ENCODE peak calls at places on chromosomes 4 and X, in ten cellular contexts. X, A, F, V, L, I, G, Y, C and K are unnamed samples.

GRCh38 chrX:83934220-83934619 is 73.3 kb downstream of the CYLC1 start:
- DNase-seq in Y (no peak), I (no peak), L (no peak), F (no peak), X (no peak), C (no peak), G (no peak), V (no peak), A (peak), K (no peak)

GRCh38 chr4:14568356-14568755 is 433.9 kb upstream of the CPEB2 start:
- DNase-seq in L (no peak), X (no peak), G (no peak), A (no peak), V (no peak), F (no peak), C (no peak), I (no peak), Y (no peak), K (no peak)

GRCh38 chrX:109472939-109473713 is 8.8 kb downstream of the GUCY2F start:
- DNase-seq in V (no peak), L (no peak), I (peak), A (peak), G (peak), F (peak), Y (no peak), C (peak), X (no peak), K (no peak)

GRCh38 chr4:113700602-113701150 is 60.9 kb downstream of the CAMK2D start:
- DNase-seq in F (no peak), A (no peak), L (no peak), I (no peak), C (no peak), G (no peak), Y (no peak), X (no peak), V (no peak), K (no peak)

GRCh38 chrX:70292788-70293187 is 2.9 kb downstream of the KIF4A start:
- DNase-seq in X (no peak), Y (no peak), A (no peak), G (no peak), L (no peak), C (no peak), F (no peak), I (peak), V (no peak), K (no peak)

GRCh38 chr4:151226004-151226932 is 50.7 kb upstream of the PRSS48 start:
- DNase-seq in C (no peak), G (peak), X (no peak), L (no peak), F (peak), I (peak), V (no peak), A (no peak), Y (no peak), K (no peak)

GRCh38 chr4:123415977-123416376 is 19.4 kb downstream of the SPRY1 start:
- DNase-seq in X (no peak), F (peak), A (no peak), I (peak), Y (no peak), G (no peak), L (no peak), C (peak), V (no peak), K (no peak)

GRCh38 chr4:75018811-75019210 is 85.9 kb downstream of the PARM1 start:
- DNase-seq in L (no peak), A (no peak), V (no peak), X (no peak), Y (no peak), G (no peak), F (no peak), C (no peak), I (no peak), K (no peak)

GRCh38 chr4:102174800-102175199 is 170.5 kb downstream of the SLC39A8 start:
- DNase-seq in I (peak), Y (no peak), G (no peak), F (peak), V (no peak), L (no peak), A (peak), X (no peak), C (no peak), K (no peak)

GRCh38 chr4:88244821-88245579 is 39.4 kb downstream of the PPM1K start:
- DNase-seq in Y (no peak), G (no peak), L (no peak), F (no peak), I (no peak), X (no peak), C (peak), A (no peak), V (peak), K (no peak)

GRCh38 chrX:131279617-131280016 is 9.5 kb downstream of the IGSF1 start:
- DNase-seq in X (no peak), L (no peak), C (no peak), V (no peak), A (no peak), F (no peak), Y (no peak), I (no peak), G (no peak), K (no peak)

GRCh38 chr4:22391548-22391947 is 124.3 kb downstream of the ADGRA3 start:
- DNase-seq in I (no peak), L (no peak), C (no peak), A (no peak), F (peak), X (no peak), Y (no peak), V (no peak), G (no peak), K (no peak)

GRCh38 chrX:66046612-66047235 is 6.8 kb upstream of the VSIG4 start:
- DNase-seq in F (no peak), L (no peak), I (no peak), G (no peak), Y (no peak), A (no peak), C (peak), V (no peak), X (peak), K (no peak)

GRCh38 chr4:72326692-72327632 is 242.1 kb downstream of the ADAMTS3 start:
- DNase-seq in C (peak), A (peak), G (peak), Y (no peak), X (no peak), I (peak), L (no peak), F (peak), V (no peak), K (no peak)

GRCh38 chrX:150773117-150773516 is 79.9 kb downstream of the MTMR1 start:
- DNase-seq in G (no peak), X (no peak), A (no peak), C (no peak), Y (no peak), F (no peak), I (no peak), V (no peak), L (no peak), K (no peak)

DNA sequence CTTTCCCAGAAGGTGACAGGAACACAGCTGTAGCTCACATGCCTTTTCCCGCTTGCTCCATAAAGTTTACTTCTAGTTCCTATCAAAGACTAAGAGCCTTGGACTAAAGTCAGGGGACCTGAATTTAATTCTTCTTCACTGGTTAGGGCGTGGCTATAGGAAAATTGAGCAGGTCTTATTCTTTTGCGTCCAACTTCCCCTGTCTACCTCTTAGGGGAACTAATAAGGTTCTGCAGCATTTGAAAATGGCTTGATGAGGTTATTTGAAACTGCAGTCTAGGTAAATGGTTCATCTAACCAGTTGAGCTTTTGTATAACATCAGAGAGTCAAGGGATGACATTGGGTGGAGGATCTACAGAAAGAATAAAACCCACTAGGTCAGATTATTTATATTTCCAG is 2.6 kb downstream of the ARHGAP10 start:
- DNase-seq in Y (no peak), A (no peak), G (no peak), V (no peak), C (no peak), L (no peak), I (no peak), F (no peak), X (no peak), K (no peak)
- H3K4me3 ChIP-seq in Y (no peak), A (no peak), G (no peak), V (peak), C (no peak), L (peak), I (no peak), F (peak), X (peak), K (peak)

GRCh38 chr4:39067451-39067850 is 5.4 kb downstream of the KLHL5 start:
- DNase-seq in V (no peak), Y (no peak), G (no peak), A (no peak), L (no peak), C (no peak), F (no peak), I (no peak), X (no peak), K (no peak)
- TF ChIP-seq POLR2A in V (no peak), Y (no peak), G (no peak), A (no peak), L (no peak), C (no peak), F (no peak), I (no peak), X (no peak), K (no peak)

DNA sequence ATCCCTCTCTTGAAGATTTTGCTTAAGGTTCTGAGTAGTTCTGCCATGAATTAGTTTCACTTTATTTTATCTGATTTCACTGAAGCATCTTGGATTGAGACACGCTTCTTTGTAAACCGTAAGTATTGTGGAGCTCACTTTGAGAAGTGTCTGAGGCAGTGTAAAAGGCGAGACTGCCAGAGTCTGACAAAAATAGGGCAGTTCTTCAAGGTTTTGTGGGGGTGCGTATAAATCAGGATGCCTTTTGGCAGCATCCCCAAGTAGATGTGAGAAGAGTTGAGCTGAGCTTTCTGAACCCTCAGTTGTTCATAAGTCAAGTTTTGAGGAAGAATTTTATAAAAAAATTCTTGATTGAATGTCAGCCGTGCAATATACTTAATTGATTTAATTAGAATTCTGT is 76.3 kb downstream of the RBPJ start:
- DNase-seq in Y (no peak), L (no peak), A (no peak), V (no peak), F (no peak), G (no peak), X (no peak), C (no peak), I (no peak), K (no peak)
- H3K27ac ChIP-seq in Y (no peak), L (no peak), A (no peak), V (no peak), F (no peak), G (no peak), X (no peak), C (no peak), I (no peak), K (peak)

DNA sequence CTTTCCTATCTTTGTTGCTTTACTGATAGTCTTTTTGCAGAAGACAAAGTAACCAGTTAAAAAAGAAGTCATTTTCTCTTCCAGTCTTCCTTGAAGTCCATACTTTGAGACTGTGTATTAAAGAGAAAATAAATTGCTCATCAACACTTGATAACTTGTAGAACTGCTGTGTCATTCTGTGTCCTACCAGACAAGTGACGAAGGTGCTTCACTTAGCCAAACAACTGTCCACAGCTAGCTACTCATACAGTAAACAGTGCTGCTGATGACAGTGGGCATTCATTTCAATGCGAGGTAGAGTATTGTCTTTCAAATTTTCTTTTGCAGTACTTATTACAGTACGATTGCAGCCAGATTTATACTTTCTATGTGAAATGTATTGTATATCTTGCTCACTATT is 11.5 kb downstream of the COL25A1 start:
- DNase-seq in G (no peak), L (no peak), X (no peak), F (no peak), C (peak), A (peak), Y (no peak), V (no peak), I (no peak), K (no peak)
- H3K4me3 ChIP-seq in G (no peak), L (no peak), X (no peak), F (no peak), C (no peak), A (no peak), Y (no peak), V (no peak), I (no peak), K (no peak)

GRCh38 chr4:143184503-143185252 is at the start of gene USP38:
- DNase-seq in F (peak), X (peak), Y (peak), G (peak), C (peak), A (peak), V (peak), I (peak), L (peak), K (peak)
- TF ChIP-seq POLR2A in F (peak), X (peak), Y (peak), G (peak), C (peak), A (peak), V (peak), I (peak), L (no peak), K (peak)

GRCh38 chr4:61094854-61095598 is 105.1 kb upstream of the ADGRL3 start:
- DNase-seq in C (no peak), G (no peak), I (no peak), V (no peak), X (no peak), Y (no peak), A (no peak), L (no peak), F (no peak), K (no peak)
- H3K27ac ChIP-seq in C (no peak), G (no peak), I (no peak), V (no peak), X (no peak), Y (no peak), A (no peak), L (no peak), F (no peak), K (no peak)

GRCh38 chr4:185638548-185639301 is 103.4 kb upstream of the PDLIM3 start:
- DNase-seq in V (no peak), L (no peak), I (no peak), G (no peak), Y (no peak), C (no peak), A (no peak), X (no peak), F (no peak), K (no peak)
- H3K4me3 ChIP-seq in V (peak), L (peak), I (no peak), G (no peak), Y (no peak), C (no peak), A (no peak), X (no peak), F (no peak), K (no peak)

DNA sequence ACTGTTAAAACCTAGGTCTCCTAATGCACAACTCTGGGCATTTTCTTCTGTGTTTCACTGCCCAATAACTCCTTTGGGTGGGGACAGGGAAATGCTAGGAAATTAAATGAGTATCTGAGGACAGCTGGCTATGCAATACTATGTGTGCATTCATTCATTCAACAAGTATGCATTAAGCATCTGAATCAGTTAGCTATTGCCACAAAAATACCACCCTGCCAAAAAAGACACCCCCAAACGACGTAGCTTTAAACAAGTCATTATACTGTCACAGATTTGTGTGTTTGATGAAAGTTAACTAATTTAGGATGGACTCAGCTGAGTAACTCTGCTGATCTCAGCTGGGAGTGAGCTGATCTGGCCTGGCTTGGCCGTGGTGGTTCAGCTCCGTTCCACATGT is 29.8 kb upstream of the PTCHD1 start:
- DNase-seq in Y (no peak), I (no peak), X (no peak), G (no peak), V (no peak), F (no peak), L (no peak), C (no peak), A (no peak), K (no peak)
- TF ChIP-seq POLR2A in Y (no peak), I (no peak), X (no peak), G (no peak), V (no peak), F (no peak), L (no peak), C (no peak), A (no peak), K (no peak)

DNA sequence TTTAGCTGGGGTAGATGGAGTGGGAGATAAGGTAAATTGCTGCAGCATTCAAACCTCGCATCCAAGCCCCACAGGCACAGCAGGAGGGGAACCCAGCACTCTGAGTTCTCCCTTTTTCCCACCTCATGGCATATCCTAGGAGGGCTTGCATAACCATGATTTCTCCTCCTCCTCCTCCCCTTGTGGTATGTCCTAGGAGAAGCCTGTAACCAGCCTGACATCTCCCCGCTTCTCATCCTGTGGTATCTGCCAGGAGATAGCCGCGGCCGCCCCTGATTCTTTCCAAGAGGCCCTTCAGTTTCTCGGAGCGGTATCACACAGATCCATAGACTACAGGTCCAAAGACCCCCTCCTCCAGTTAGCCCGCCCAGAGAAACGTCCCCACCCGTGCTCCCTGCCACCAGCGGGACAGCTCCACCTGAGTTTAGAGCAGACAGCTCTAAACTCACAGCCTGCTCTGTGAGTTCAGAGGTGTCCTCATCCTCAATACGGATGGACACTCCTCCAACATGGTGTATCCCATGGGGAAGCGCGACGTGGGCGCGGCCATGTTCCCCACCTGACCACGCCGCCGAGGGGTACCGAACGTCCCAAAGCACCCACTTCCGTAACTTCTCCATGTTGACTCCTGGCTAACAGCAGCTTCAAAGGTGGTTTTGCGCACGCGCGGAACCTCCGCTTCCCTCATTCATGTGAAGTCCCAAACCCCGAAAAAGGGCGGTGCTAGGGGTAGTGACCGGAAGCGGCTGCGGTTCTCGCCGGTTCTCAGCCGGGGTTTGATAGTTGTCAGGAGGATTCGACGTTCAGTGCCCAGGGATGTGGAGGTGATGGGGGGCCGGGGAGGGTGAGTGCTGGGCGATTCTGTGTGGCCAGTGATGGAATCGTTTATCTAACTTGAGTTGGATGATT is at the start of gene ZNF81:
- DNase-seq in A (peak), L (peak), V (peak), F (peak), Y (peak), I (peak), G (peak), X (peak), C (peak), K (peak)
- H3K27ac ChIP-seq in A (peak), L (peak), V (peak), F (peak), Y (peak), I (peak), G (peak), X (peak), C (peak), K (peak)

GRCh38 chrX:23332101-23332887 is 2.4 kb upstream of the PTCHD1 start:
- DNase-seq in A (no peak), X (no peak), C (no peak), I (no peak), V (no peak), L (no peak), G (no peak), Y (no peak), F (no peak), K (no peak)
- H3K4me3 ChIP-seq in A (peak), X (no peak), C (no peak), I (no peak), V (peak), L (peak), G (no peak), Y (no peak), F (no peak), K (peak)